ENCODE peak calls at places on chromosome 13, in seven cellular contexts. One of them, this sample, is unnamed.

GRCh38 chr13:48923376-48923775 is 52.3 kb upstream of the FNDC3A start:
- DNase-seq in CD8-positive, alpha-beta T cell: no peak
- DNase-seq in endothelial cell: no peak
- DNase-seq in cardiac fibroblast: peak
- DNase-seq in foreskin fibroblast: no peak
- DNase-seq in cardiac muscle cell: peak
- DNase-seq in K562: no peak
- DNase-seq in this sample: no peak

GRCh38 chr13:69274231-69274630 is 833.4 kb upstream of the ATXN8OS start:
- DNase-seq in CD8-positive, alpha-beta T cell: no peak
- DNase-seq in endothelial cell: no peak
- DNase-seq in cardiac fibroblast: no peak
- DNase-seq in foreskin fibroblast: no peak
- DNase-seq in cardiac muscle cell: no peak
- DNase-seq in K562: no peak
- DNase-seq in this sample: no peak

GRCh38 chr13:98650376-98651107 is 73.6 kb upstream of the STK24 start:
- DNase-seq in CD8-positive, alpha-beta T cell: no peak
- DNase-seq in endothelial cell: no peak
- DNase-seq in cardiac fibroblast: no peak
- DNase-seq in foreskin fibroblast: no peak
- DNase-seq in cardiac muscle cell: no peak
- DNase-seq in K562: no peak
- DNase-seq in this sample: no peak

GRCh38 chr13:78258304-78258703 is 339.7 kb upstream of the EDNRB start:
- DNase-seq in CD8-positive, alpha-beta T cell: no peak
- DNase-seq in endothelial cell: no peak
- DNase-seq in cardiac fibroblast: no peak
- DNase-seq in foreskin fibroblast: no peak
- DNase-seq in cardiac muscle cell: no peak
- DNase-seq in K562: no peak
- DNase-seq in this sample: no peak

GRCh38 chr13:42047561-42048322 is 706 bp upstream of the DGKH start:
- DNase-seq in CD8-positive, alpha-beta T cell: no peak
- DNase-seq in endothelial cell: peak
- DNase-seq in cardiac fibroblast: peak
- DNase-seq in foreskin fibroblast: peak
- DNase-seq in cardiac muscle cell: peak
- DNase-seq in K562: peak
- DNase-seq in this sample: peak

GRCh38 chr13:37652596-37652995 is 54.0 kb upstream of the POSTN start:
- DNase-seq in CD8-positive, alpha-beta T cell: no peak
- DNase-seq in endothelial cell: no peak
- DNase-seq in cardiac fibroblast: no peak
- DNase-seq in foreskin fibroblast: peak
- DNase-seq in cardiac muscle cell: no peak
- DNase-seq in K562: no peak
- DNase-seq in this sample: no peak

GRCh38 chr13:27170521-27171243 is 929 bp downstream of the USP12 start:
- DNase-seq in CD8-positive, alpha-beta T cell: peak
- DNase-seq in endothelial cell: peak
- DNase-seq in cardiac fibroblast: no peak
- DNase-seq in foreskin fibroblast: no peak
- DNase-seq in cardiac muscle cell: peak
- DNase-seq in K562: peak
- DNase-seq in this sample: no peak

GRCh38 chr13:39363393-39363792 is 239.6 kb downstream of the LHFPL6 start:
- DNase-seq in CD8-positive, alpha-beta T cell: no peak
- DNase-seq in endothelial cell: no peak
- DNase-seq in cardiac fibroblast: no peak
- DNase-seq in foreskin fibroblast: no peak
- DNase-seq in cardiac muscle cell: no peak
- DNase-seq in K562: no peak
- DNase-seq in this sample: no peak

GRCh38 chr13:77717508-77717907 is 20.0 kb downstream of the SLAIN1 start:
- DNase-seq in CD8-positive, alpha-beta T cell: no peak
- DNase-seq in endothelial cell: no peak
- DNase-seq in cardiac fibroblast: no peak
- DNase-seq in foreskin fibroblast: no peak
- DNase-seq in cardiac muscle cell: no peak
- DNase-seq in K562: no peak
- DNase-seq in this sample: no peak

GRCh38 chr13:27765650-27766049 is 26.6 kb upstream of the GSX1 start:
- DNase-seq in CD8-positive, alpha-beta T cell: no peak
- DNase-seq in endothelial cell: no peak
- DNase-seq in cardiac fibroblast: no peak
- DNase-seq in foreskin fibroblast: no peak
- DNase-seq in cardiac muscle cell: no peak
- DNase-seq in K562: peak
- DNase-seq in this sample: no peak

GRCh38 chr13:36888645-36889044 is 31.4 kb downstream of the SMAD9 start:
- DNase-seq in CD8-positive, alpha-beta T cell: no peak
- DNase-seq in endothelial cell: no peak
- DNase-seq in cardiac fibroblast: no peak
- DNase-seq in foreskin fibroblast: no peak
- DNase-seq in cardiac muscle cell: no peak
- DNase-seq in K562: no peak
- DNase-seq in this sample: no peak

GRCh38 chr13:101556676-101557121 is 104.2 kb downstream of the ITGBL1 start:
- DNase-seq in CD8-positive, alpha-beta T cell: no peak
- DNase-seq in endothelial cell: no peak
- DNase-seq in cardiac fibroblast: peak
- DNase-seq in foreskin fibroblast: no peak
- DNase-seq in cardiac muscle cell: no peak
- DNase-seq in K562: no peak
- DNase-seq in this sample: no peak

GRCh38 chr13:51585234-51585672 is 991 bp downstream of the WDFY2 start:
- DNase-seq in CD8-positive, alpha-beta T cell: no peak
- DNase-seq in endothelial cell: no peak
- DNase-seq in cardiac fibroblast: peak
- DNase-seq in foreskin fibroblast: no peak
- DNase-seq in cardiac muscle cell: peak
- DNase-seq in K562: no peak
- DNase-seq in this sample: no peak

GRCh38 chr13:39306639-39307589 is 268.7 kb downstream of the NHLRC3 start:
- DNase-seq in CD8-positive, alpha-beta T cell: no peak
- DNase-seq in endothelial cell: no peak
- DNase-seq in cardiac fibroblast: no peak
- DNase-seq in foreskin fibroblast: no peak
- DNase-seq in cardiac muscle cell: no peak
- DNase-seq in K562: no peak
- DNase-seq in this sample: no peak

GRCh38 chr13:82477436-82477835 is 1404.8 kb downstream of the SLITRK1 start:
- DNase-seq in CD8-positive, alpha-beta T cell: no peak
- DNase-seq in endothelial cell: no peak
- DNase-seq in cardiac fibroblast: no peak
- DNase-seq in foreskin fibroblast: no peak
- DNase-seq in cardiac muscle cell: no peak
- DNase-seq in K562: no peak
- DNase-seq in this sample: no peak

GRCh38 chr13:109844396-109844795 is 58.0 kb upstream of the IRS2 start:
- DNase-seq in CD8-positive, alpha-beta T cell: no peak
- DNase-seq in endothelial cell: no peak
- DNase-seq in cardiac fibroblast: peak
- DNase-seq in foreskin fibroblast: peak
- DNase-seq in cardiac muscle cell: no peak
- DNase-seq in K562: no peak
- DNase-seq in this sample: no peak

GRCh38 chr13:68439821-68440220 is 1209.7 kb upstream of the PCDH9 start:
- DNase-seq in CD8-positive, alpha-beta T cell: no peak
- DNase-seq in endothelial cell: no peak
- DNase-seq in cardiac fibroblast: peak
- DNase-seq in foreskin fibroblast: no peak
- DNase-seq in cardiac muscle cell: no peak
- DNase-seq in K562: no peak
- DNase-seq in this sample: no peak

GRCh38 chr13:80379245-80379644 is 38.3 kb upstream of the SPRY2 start:
- DNase-seq in CD8-positive, alpha-beta T cell: no peak
- DNase-seq in endothelial cell: no peak
- DNase-seq in cardiac fibroblast: peak
- DNase-seq in foreskin fibroblast: peak
- DNase-seq in cardiac muscle cell: peak
- DNase-seq in K562: no peak
- DNase-seq in this sample: no peak

GRCh38 chr13:46168341-46168740 is 13.6 kb downstream of the LCP1 start:
- DNase-seq in CD8-positive, alpha-beta T cell: no peak
- DNase-seq in endothelial cell: no peak
- DNase-seq in cardiac fibroblast: peak
- DNase-seq in foreskin fibroblast: peak
- DNase-seq in cardiac muscle cell: peak
- DNase-seq in K562: no peak
- DNase-seq in this sample: no peak

GRCh38 chr13:98576215-98576945 is 527 bp downstream of the STK24 start:
- DNase-seq in CD8-positive, alpha-beta T cell: no peak
- DNase-seq in endothelial cell: peak
- DNase-seq in cardiac fibroblast: peak
- DNase-seq in foreskin fibroblast: no peak
- DNase-seq in cardiac muscle cell: peak
- DNase-seq in K562: peak
- DNase-seq in this sample: no peak

GRCh38 chr13:38308736-38309135 is 40.9 kb upstream of the UFM1 start:
- DNase-seq in CD8-positive, alpha-beta T cell: no peak
- DNase-seq in endothelial cell: no peak
- DNase-seq in cardiac fibroblast: peak
- DNase-seq in foreskin fibroblast: peak
- DNase-seq in cardiac muscle cell: peak
- DNase-seq in K562: no peak
- DNase-seq in this sample: no peak

GRCh38 chr13:90171649-90172048 is 1175.8 kb upstream of the MIR17HG start:
- DNase-seq in CD8-positive, alpha-beta T cell: no peak
- DNase-seq in endothelial cell: no peak
- DNase-seq in cardiac fibroblast: no peak
- DNase-seq in foreskin fibroblast: no peak
- DNase-seq in cardiac muscle cell: peak
- DNase-seq in K562: no peak
- DNase-seq in this sample: no peak

GRCh38 chr13:61838568-61838967 is 422.9 kb upstream of the PCDH20 start:
- DNase-seq in CD8-positive, alpha-beta T cell: no peak
- DNase-seq in endothelial cell: no peak
- DNase-seq in cardiac fibroblast: no peak
- DNase-seq in foreskin fibroblast: no peak
- DNase-seq in cardiac muscle cell: no peak
- DNase-seq in K562: no peak
- DNase-seq in this sample: no peak

GRCh38 chr13:29730253-29730652 is 120.2 kb downstream of the UBL3 start:
- DNase-seq in CD8-positive, alpha-beta T cell: no peak
- DNase-seq in endothelial cell: no peak
- DNase-seq in cardiac fibroblast: no peak
- DNase-seq in foreskin fibroblast: no peak
- DNase-seq in cardiac muscle cell: no peak
- DNase-seq in K562: no peak
- DNase-seq in this sample: no peak
- TF ChIP-seq CTCF in CD8-positive, alpha-beta T cell: no peak
- TF ChIP-seq CTCF in endothelial cell: peak
- TF ChIP-seq CTCF in cardiac fibroblast: peak
- TF ChIP-seq CTCF in foreskin fibroblast: no peak
- TF ChIP-seq CTCF in cardiac muscle cell: no peak
- TF ChIP-seq CTCF in K562: no peak
- TF ChIP-seq CTCF in this sample: no peak

DNA sequence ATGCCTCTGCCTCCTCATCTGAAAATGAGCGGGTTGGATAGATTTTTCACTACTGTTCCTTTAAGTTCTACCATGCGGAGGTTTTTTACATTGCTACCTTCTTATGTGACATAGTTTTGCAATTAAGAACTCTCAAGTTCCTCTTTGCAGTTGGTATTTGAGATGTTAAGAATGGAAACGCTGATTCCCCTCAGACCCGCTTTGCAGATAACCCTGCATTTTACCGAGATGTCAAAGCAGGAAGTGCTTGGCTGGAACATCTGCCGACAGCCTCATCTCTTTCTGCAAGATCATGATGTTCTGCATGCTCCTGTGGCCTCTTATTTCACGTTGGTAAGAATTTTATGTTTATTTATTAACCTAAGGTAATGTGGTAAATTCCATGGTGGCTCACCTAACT is 22.4 kb downstream of the PABPC3 start:
- DNase-seq in CD8-positive, alpha-beta T cell: no peak
- DNase-seq in endothelial cell: no peak
- DNase-seq in cardiac fibroblast: no peak
- DNase-seq in foreskin fibroblast: no peak
- DNase-seq in cardiac muscle cell: no peak
- DNase-seq in K562: no peak
- DNase-seq in this sample: no peak
- TF ChIP-seq CTCF in CD8-positive, alpha-beta T cell: no peak
- TF ChIP-seq CTCF in endothelial cell: no peak
- TF ChIP-seq CTCF in cardiac fibroblast: no peak
- TF ChIP-seq CTCF in foreskin fibroblast: no peak
- TF ChIP-seq CTCF in cardiac muscle cell: no peak
- TF ChIP-seq CTCF in K562: no peak
- TF ChIP-seq CTCF in this sample: no peak

DNA sequence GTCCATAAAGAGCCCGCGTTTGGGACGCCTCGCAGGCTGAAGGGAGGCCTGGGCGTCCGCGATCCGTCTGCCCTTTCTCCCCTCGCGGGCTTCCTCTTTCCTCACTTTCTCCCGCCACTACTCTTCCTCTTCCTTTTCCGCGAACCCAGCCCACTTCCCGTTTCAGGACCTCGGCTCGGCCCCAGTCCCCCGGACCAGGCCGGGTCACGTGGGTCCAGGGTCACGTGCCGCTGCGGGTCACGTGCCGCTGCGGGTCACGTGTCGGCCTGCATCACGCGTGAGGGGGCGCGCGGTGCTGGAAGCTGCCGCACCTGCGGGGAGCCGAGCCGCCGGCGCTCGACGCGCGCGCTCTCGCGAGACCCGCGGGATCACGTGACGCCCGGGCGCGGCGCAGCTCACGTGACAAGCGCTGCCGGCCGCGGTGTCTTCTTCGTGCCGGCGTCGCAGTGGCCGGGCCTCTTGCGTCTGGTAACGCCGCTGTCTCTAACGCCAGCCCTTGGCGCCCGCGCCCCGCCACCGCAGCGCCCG is at the start of gene LAMP1:
- DNase-seq in CD8-positive, alpha-beta T cell: peak
- DNase-seq in endothelial cell: peak
- DNase-seq in cardiac fibroblast: peak
- DNase-seq in foreskin fibroblast: peak
- DNase-seq in cardiac muscle cell: peak
- DNase-seq in K562: peak
- DNase-seq in this sample: peak
- TF ChIP-seq CTCF in CD8-positive, alpha-beta T cell: no peak
- TF ChIP-seq CTCF in endothelial cell: no peak
- TF ChIP-seq CTCF in cardiac fibroblast: no peak
- TF ChIP-seq CTCF in foreskin fibroblast: no peak
- TF ChIP-seq CTCF in cardiac muscle cell: no peak
- TF ChIP-seq CTCF in K562: no peak
- TF ChIP-seq CTCF in this sample: no peak

DNA sequence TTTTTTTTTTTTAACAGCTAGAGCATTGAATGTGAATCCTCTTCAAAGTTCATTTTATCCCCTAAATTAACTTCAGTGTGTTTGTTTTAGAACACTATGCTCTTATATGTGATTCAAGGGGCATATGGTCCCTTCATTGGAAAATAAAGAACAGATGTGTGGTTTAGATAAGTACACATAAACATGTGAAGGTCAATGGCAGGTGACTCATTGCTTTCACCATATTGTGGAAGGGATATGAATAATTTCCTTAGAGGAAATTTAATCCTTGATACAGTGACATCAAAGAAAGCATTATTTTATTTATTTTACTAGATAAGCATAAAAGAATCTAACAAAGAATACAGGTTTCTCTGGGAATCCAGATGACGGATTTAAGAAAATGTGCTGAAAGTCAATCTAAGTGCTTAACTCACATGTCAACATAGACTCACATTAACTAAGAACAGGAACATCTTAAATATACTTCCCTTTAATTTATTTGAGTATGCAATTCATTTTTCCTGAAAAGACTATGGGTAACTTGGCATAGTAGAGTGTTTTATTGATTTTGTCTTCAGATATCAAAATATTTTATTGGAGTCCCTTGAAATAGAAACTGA is 373.4 kb downstream of the KCTD12 start:
- DNase-seq in CD8-positive, alpha-beta T cell: no peak
- DNase-seq in endothelial cell: no peak
- DNase-seq in cardiac fibroblast: peak
- DNase-seq in foreskin fibroblast: peak
- DNase-seq in cardiac muscle cell: peak
- DNase-seq in K562: no peak
- DNase-seq in this sample: no peak
- TF ChIP-seq CTCF in CD8-positive, alpha-beta T cell: no peak
- TF ChIP-seq CTCF in endothelial cell: no peak
- TF ChIP-seq CTCF in cardiac fibroblast: no peak
- TF ChIP-seq CTCF in foreskin fibroblast: no peak
- TF ChIP-seq CTCF in cardiac muscle cell: no peak
- TF ChIP-seq CTCF in K562: no peak
- TF ChIP-seq CTCF in this sample: no peak

This sample was measured in omental fat pad.